ENCODE peak calls at places on chromosomes 11 and 22, in six cellular contexts. I is mammary epithelial cell, Q is neural crest cell, F is AG09309, R is GM23338, P is fibroblast of lung. L is an unnamed sample.

GRCh38 chr22:46364341-46365165 is 29.0 kb downstream of the TRMU start:
- DNase-seq in I (no peak), Q (no peak), F (no peak), R (no peak), P (no peak), L (no peak)

GRCh38 chr22:27677895-27678458 is 123.6 kb downstream of the MN1 start:
- DNase-seq in I (no peak), Q (no peak), F (no peak), R (no peak), P (no peak), L (peak)

GRCh38 chr11:47467372-47467771 is 18.4 kb upstream of the RAPSN start:
- DNase-seq in I (no peak), Q (no peak), F (no peak), R (no peak), P (no peak), L (no peak)

GRCh38 chr22:27636716-27637503 is 164.6 kb downstream of the MN1 start:
- DNase-seq in I (no peak), Q (no peak), F (no peak), R (no peak), P (no peak), L (no peak)

GRCh38 chr11:60764879-60765278 is 8.2 kb downstream of the MS4A15 start:
- DNase-seq in I (no peak), Q (no peak), F (no peak), R (peak), P (no peak), L (no peak)

GRCh38 chr22:20422271-20422958 is 15.2 kb downstream of the SCARF2 start:
- DNase-seq in I (no peak), Q (no peak), F (peak), R (no peak), P (peak), L (no peak)

GRCh38 chr11:42768576-42768975 is 543.2 kb upstream of the API5 start:
- DNase-seq in I (no peak), Q (no peak), F (no peak), R (no peak), P (no peak), L (no peak)

GRCh38 chr11:47514825-47515647 is 37.9 kb downstream of the CELF1 start:
- DNase-seq in I (peak), Q (no peak), F (peak), R (peak), P (peak), L (no peak)

GRCh38 chr22:19823638-19824196 is 31.0 kb downstream of the GNB1L start:
- DNase-seq in I (peak), Q (no peak), F (no peak), R (no peak), P (no peak), L (no peak)

GRCh38 chr22:46201059-46201757 is 48.9 kb downstream of the CDPF1 start:
- DNase-seq in I (peak), Q (no peak), F (no peak), R (peak), P (no peak), L (no peak)

GRCh38 chr22:48870436-48870835 is 957.2 kb downstream of the BRD1 start:
- DNase-seq in I (no peak), Q (no peak), F (no peak), R (no peak), P (no peak), L (no peak)

GRCh38 chr11:70090989-70091388 is 12.9 kb downstream of the ANO1 start:
- DNase-seq in I (no peak), Q (no peak), F (peak), R (no peak), P (peak), L (no peak)

GRCh38 chr22:20084547-20085413 is 4.7 kb downstream of the DGCR8 start:
- DNase-seq in I (no peak), Q (peak), F (no peak), R (peak), P (peak), L (no peak)

GRCh38 chr11:122100222-122101080 is 15.6 kb downstream of the BLID start:
- DNase-seq in I (peak), Q (peak), F (no peak), R (peak), P (peak), L (peak)

GRCh38 chr11:90510839-90511238 is 288.0 kb upstream of the CHORDC1 start:
- DNase-seq in I (no peak), Q (no peak), F (no peak), R (no peak), P (no peak), L (no peak)

GRCh38 chr22:22877523-22878210 is 9.9 kb upstream of the IGLL5 start:
- DNase-seq in I (peak), Q (peak), F (no peak), R (peak), P (peak), L (no peak)

GRCh38 chr22:17107547-17107810 is 13.7 kb downstream of the TMEM121B start:
- DNase-seq in I (no peak), Q (no peak), F (no peak), R (no peak), P (no peak), L (no peak)

GRCh38 chr11:17313349-17314231 is 37.1 kb downstream of the NUCB2 start:
- DNase-seq in I (peak), Q (no peak), F (no peak), R (no peak), P (no peak), L (no peak)

GRCh38 chr22:27526851-27527250 is 274.7 kb downstream of the MN1 start:
- DNase-seq in I (no peak), Q (no peak), F (no peak), R (no peak), P (no peak), L (no peak)

GRCh38 chr11:103596323-103596722 is 440.1 kb upstream of the DDI1 start:
- DNase-seq in I (peak), Q (no peak), F (no peak), R (no peak), P (peak), L (no peak)

GRCh38 chr11:65616575-65617001 is 1.0 kb downstream of the PCNX3 start:
- DNase-seq in I (no peak), Q (no peak), F (no peak), R (no peak), P (no peak), L (no peak)

GRCh38 chr11:17286332-17286731 is 9.8 kb downstream of the NUCB2 start:
- DNase-seq in I (no peak), Q (no peak), F (no peak), R (no peak), P (no peak), L (no peak)

GRCh38 chr11:114563077-114563476 is 3.4 kb upstream of the NXPE1 start:
- DNase-seq in I (peak), Q (no peak), F (peak), R (no peak), P (peak), L (no peak)

GRCh38 chr11:129695543-129696308 is 119.9 kb upstream of the TMEM45B start:
- DNase-seq in I (peak), Q (peak), F (no peak), R (peak), P (peak), L (no peak)

GRCh38 chr11:129691154-129691553 is 124.5 kb upstream of the TMEM45B start:
- DNase-seq in I (no peak), Q (no peak), F (no peak), R (no peak), P (no peak), L (no peak)

GRCh38 chr11:129694966-129695365 is 120.7 kb upstream of the TMEM45B start:
- DNase-seq in I (peak), Q (no peak), F (no peak), R (no peak), P (peak), L (no peak)

GRCh38 chr11:129696309-129696989 is 119.2 kb upstream of the TMEM45B start:
- DNase-seq in I (no peak), Q (no peak), F (no peak), R (no peak), P (no peak), L (no peak)

GRCh38 chr11:129694538-129694937 is 121.1 kb upstream of the TMEM45B start:
- DNase-seq in I (no peak), Q (no peak), F (no peak), R (peak), P (no peak), L (no peak)
- TF ChIP-seq CTCF in I (peak), Q (peak), F (no peak), R (peak), P (no peak), L (no peak)

GRCh38 chr11:111307472-111308108 is 9.2 kb downstream of the POU2AF3 start:
- DNase-seq in I (no peak), Q (no peak), F (no peak), R (no peak), P (no peak), L (no peak)
- TF ChIP-seq CTCF in I (no peak), Q (no peak), F (no peak), R (peak), P (no peak), L (no peak)

GRCh38 chr11:11988099-11988651 is 20.3 kb downstream of the DKK3 start:
- DNase-seq in I (no peak), Q (no peak), F (no peak), R (no peak), P (peak), L (no peak)

GRCh38 chr11:11989774-11990744 is 18.4 kb downstream of the DKK3 start:
- DNase-seq in I (no peak), Q (no peak), F (no peak), R (no peak), P (peak), L (no peak)

GRCh38 chr11:11987503-11988022 is 20.9 kb downstream of the DKK3 start:
- DNase-seq in I (no peak), Q (no peak), F (no peak), R (peak), P (peak), L (no peak)

GRCh38 chr11:11985954-11986949 is 22.2 kb downstream of the DKK3 start:
- DNase-seq in I (no peak), Q (no peak), F (no peak), R (peak), P (no peak), L (no peak)

DNA sequence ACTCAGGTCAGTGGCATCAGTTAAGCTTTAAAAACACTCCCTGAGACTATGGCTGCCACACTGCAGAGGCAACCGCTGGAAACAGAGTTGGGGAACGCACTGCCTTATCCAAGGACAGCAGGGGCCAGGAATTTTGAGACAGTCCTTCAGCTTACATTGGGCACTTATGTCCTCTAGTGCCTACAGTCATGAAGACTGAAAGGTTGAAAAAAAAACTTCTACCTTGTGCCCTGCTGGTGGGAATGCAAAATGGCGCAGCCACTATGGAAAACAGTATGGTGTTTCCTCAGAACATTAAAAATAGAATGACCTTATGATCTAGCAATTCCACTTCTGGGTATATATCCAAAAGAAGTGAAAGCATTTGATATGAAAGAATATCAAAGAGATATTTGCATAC is 19.6 kb downstream of the DKK3 start:
- DNase-seq in I (no peak), Q (no peak), F (no peak), R (peak), P (no peak), L (no peak)
- TF ChIP-seq CTCF in I (peak), Q (peak), F (peak), R (no peak), P (no peak), L (no peak)

GRCh38 chr11:75538150-75538942 is 12.6 kb upstream of the GDPD5 start:
- DNase-seq in I (no peak), Q (no peak), F (no peak), R (no peak), P (no peak), L (no peak)

GRCh38 chr11:75535039-75535563 is 9.4 kb upstream of the GDPD5 start:
- DNase-seq in I (no peak), Q (no peak), F (no peak), R (no peak), P (no peak), L (no peak)

GRCh38 chr11:75539459-75540022 is 13.8 kb upstream of the GDPD5 start:
- DNase-seq in I (no peak), Q (no peak), F (no peak), R (no peak), P (no peak), L (no peak)

GRCh38 chr11:75537740-75538139 is 12.0 kb upstream of the GDPD5 start:
- DNase-seq in I (no peak), Q (no peak), F (no peak), R (no peak), P (no peak), L (no peak)

DNA sequence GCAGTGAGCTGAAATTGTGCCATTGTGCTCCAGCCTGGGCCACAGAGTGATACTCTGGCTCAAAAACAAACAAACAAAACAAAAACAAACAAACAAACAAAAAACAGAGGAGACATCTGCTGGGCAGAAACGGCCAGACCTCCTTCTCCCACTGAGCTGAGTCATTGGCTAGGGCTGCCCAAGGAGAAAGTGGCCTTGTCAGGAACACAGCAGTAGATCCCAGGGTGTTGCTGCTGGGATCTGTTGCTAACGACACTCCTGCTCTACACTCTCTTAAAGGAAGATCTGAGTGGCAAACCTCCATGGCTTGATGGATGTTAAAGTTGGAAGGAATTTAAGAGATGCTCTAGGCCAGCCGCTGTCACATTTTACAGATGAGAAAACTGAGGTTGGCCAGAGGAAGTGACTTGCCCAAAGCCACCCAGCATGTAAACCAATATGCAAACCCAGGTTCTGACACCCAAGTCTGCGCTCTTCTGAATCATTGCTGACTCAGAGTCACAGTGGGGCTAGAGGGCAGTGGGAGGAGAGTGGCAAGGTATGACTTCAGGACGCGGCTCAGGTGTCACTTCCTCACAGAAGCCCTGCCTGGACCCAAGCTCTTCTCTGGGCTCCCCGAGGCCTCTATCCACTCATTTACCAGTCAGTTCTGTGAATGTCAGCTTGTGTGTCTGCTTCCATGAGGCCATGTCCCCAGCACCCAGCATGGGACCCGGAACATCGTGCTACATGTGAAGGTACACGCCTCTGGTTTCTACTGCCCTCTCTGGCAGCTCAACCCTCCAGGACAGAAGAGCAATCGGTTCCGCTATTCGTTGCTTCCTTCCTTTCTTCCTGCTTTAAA is 11.3 kb upstream of the GDPD5 start:
- DNase-seq in I (peak), Q (no peak), F (no peak), R (no peak), P (peak), L (no peak)
- TF ChIP-seq CTCF in I (no peak), Q (no peak), F (no peak), R (no peak), P (no peak), L (no peak)